ENCODE peak calls at places on chromosome 21, in four cellular contexts. J is H1, L is ovary, R is A549. M is an unnamed sample.

GRCh38 chr21:45074048-45074817 is at the start of gene ADARB1:
- DNase-seq in L (peak), J (no peak), R (peak), M (peak)

GRCh38 chr21:24375201-24375600 is 1232.1 kb downstream of the MRPL39 start:
- DNase-seq in R (no peak), J (no peak), L (no peak), M (peak)

GRCh38 chr21:27201197-27201596 is 234.3 kb upstream of the ADAMTS5 start:
- DNase-seq in J (no peak), L (no peak), R (no peak), M (no peak)

GRCh38 chr21:28523367-28523766 is 469.3 kb downstream of the LTN1 start:
- DNase-seq in L (no peak), J (no peak), R (no peak), M (no peak)

GRCh38 chr21:44919913-44920693 is 596 bp downstream of the ITGB2 start:
- DNase-seq in J (no peak), R (no peak), L (no peak), M (no peak)

GRCh38 chr21:45963225-45963555 is 18.4 kb upstream of the COL6A1 start:
- DNase-seq in R (no peak), J (no peak), L (no peak), M (no peak)

GRCh38 chr21:30561264-30561895 is at the start of gene KRTAP19-7:
- DNase-seq in R (no peak), J (no peak), L (no peak), M (no peak)

GRCh38 chr21:44953628-44954021 is 13.8 kb downstream of the SLX9 start:
- DNase-seq in L (no peak), R (no peak), J (no peak), M (no peak)

GRCh38 chr21:20315044-20315443 is 683.2 kb upstream of the NCAM2 start:
- DNase-seq in R (no peak), J (no peak), L (no peak), M (no peak)

GRCh38 chr21:46424621-46425020 is 34.1 kb upstream of the DIP2A start:
- DNase-seq in L (no peak), J (no peak), R (no peak), M (no peak)

GRCh38 chr21:31132574-31133242 is 94.4 kb upstream of the KRTAP19-8 start:
- DNase-seq in J (no peak), L (no peak), R (no peak), M (no peak)

GRCh38 chr21:45990741-45991605 is 9.4 kb downstream of the COL6A1 start:
- DNase-seq in L (peak), J (no peak), R (no peak), M (no peak)

GRCh38 chr21:31444061-31444460 is 100.0 kb upstream of the TIAM1 start:
- DNase-seq in L (no peak), J (no peak), R (no peak), M (no peak)

GRCh38 chr21:31604591-31605190 is 54.8 kb upstream of the SOD1 start:
- DNase-seq in L (peak), R (peak), J (peak), M (peak)

GRCh38 chr21:35051287-35051818 is 2.3 kb upstream of the RUNX1 start:
- DNase-seq in R (peak), J (peak), L (peak), M (peak)

GRCh38 chr21:35050348-35051286 is 1.5 kb upstream of the RUNX1 start:
- DNase-seq in R (no peak), J (no peak), L (no peak), M (peak)

GRCh38 chr21:35046880-35047229 is 2.2 kb downstream of the RUNX1 start:
- DNase-seq in J (no peak), R (no peak), L (no peak), M (no peak)

GRCh38 chr21:35048183-35048601 is 910 bp downstream of the RUNX1 start:
- DNase-seq in L (no peak), R (no peak), J (no peak), M (peak)

GRCh38 chr21:35048706-35049617 is at the start of gene RUNX1:
- DNase-seq in R (no peak), L (no peak), J (no peak), M (peak)
- TF ChIP-seq POLR2A in R (no peak), L (no peak), J (no peak), M (peak)

GRCh38 chr21:43787180-43787533 is 2.2 kb upstream of the RRP1 start:
- DNase-seq in L (no peak), J (no peak), R (no peak), M (peak)

GRCh38 chr21:43790053-43790524 is 712 bp downstream of the RRP1 start:
- DNase-seq in L (no peak), R (no peak), J (no peak), M (peak)

GRCh38 chr21:43792406-43792805 is 3.0 kb downstream of the RRP1 start:
- DNase-seq in R (no peak), L (no peak), J (no peak), M (no peak)

GRCh38 chr21:43786423-43787179 is 2.8 kb upstream of the RRP1 start:
- DNase-seq in R (no peak), J (no peak), L (no peak), M (peak)

GRCh38 chr21:43789276-43790052 is at the start of gene RRP1:
- DNase-seq in R (peak), J (peak), L (peak), M (peak)
- TF ChIP-seq POLR2A in R (peak), J (peak), L (peak), M (peak)

GRCh38 chr21:36381841-36382589 is 3.2 kb upstream of the CHAF1B start:
- DNase-seq in J (no peak), R (no peak), L (no peak), M (no peak)

GRCh38 chr21:36379236-36379635 is 6.0 kb upstream of the CHAF1B start:
- DNase-seq in J (no peak), L (no peak), R (no peak), M (peak)

GRCh38 chr21:36375994-36376393 is 9.2 kb upstream of the CHAF1B start:
- DNase-seq in R (no peak), J (no peak), L (no peak), M (no peak)

GRCh38 chr21:36377391-36377842 is 7.8 kb upstream of the CHAF1B start:
- DNase-seq in J (no peak), R (no peak), L (no peak), M (no peak)
- TF ChIP-seq POLR2A in J (no peak), R (no peak), L (no peak), M (no peak)

GRCh38 chr21:39610705-39611104 is 2.0 kb upstream of the B3GALT5 start:
- DNase-seq in J (peak), L (no peak), R (no peak), M (no peak)
- TF ChIP-seq POLR2A in J (peak), L (no peak), R (no peak), M (no peak)

DNA sequence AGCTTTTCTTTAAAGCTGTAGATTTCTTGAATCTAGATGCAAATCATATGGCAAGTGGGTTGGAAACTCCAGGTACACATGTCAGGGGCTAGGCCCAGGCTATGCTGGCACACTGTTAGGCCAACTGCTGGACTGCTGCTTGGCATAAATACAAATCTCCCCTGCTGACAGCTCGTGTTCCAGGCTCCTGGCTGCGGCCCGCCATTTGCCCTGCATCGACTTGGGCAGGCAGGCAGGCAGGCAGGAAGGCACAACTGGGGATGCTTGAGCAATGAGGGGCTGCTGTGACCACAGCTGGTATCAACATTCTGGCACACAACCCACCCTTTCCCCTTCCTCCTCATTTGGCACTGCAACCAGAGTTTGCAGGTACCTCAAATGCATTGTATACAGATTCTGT is 53.2 kb downstream of the SAMSN1 start:
- DNase-seq in L (no peak), R (no peak), J (no peak), M (no peak)
- TF ChIP-seq POLR2A in L (no peak), R (no peak), J (no peak), M (no peak)

GRCh38 chr21:33433425-33434114 is 30.4 kb downstream of the IFNGR2 start:
- DNase-seq in J (no peak), R (no peak), L (no peak), M (no peak)
- TF ChIP-seq POLR2A in J (no peak), R (no peak), L (no peak), M (no peak)

GRCh38 chr21:25586242-25586805 is 21.0 kb downstream of the MRPL39 start:
- DNase-seq in R (no peak), L (no peak), J (no peak), M (no peak)

GRCh38 chr21:25582888-25583287 is 24.4 kb downstream of the MRPL39 start:
- DNase-seq in R (no peak), J (no peak), L (no peak), M (no peak)

GRCh38 chr21:25582164-25582563 is 25.1 kb downstream of the MRPL39 start:
- DNase-seq in J (no peak), R (no peak), L (no peak), M (no peak)

GRCh38 chr21:25584833-25585232 is 22.4 kb downstream of the MRPL39 start:
- DNase-seq in J (no peak), L (no peak), R (no peak), M (no peak)

DNA sequence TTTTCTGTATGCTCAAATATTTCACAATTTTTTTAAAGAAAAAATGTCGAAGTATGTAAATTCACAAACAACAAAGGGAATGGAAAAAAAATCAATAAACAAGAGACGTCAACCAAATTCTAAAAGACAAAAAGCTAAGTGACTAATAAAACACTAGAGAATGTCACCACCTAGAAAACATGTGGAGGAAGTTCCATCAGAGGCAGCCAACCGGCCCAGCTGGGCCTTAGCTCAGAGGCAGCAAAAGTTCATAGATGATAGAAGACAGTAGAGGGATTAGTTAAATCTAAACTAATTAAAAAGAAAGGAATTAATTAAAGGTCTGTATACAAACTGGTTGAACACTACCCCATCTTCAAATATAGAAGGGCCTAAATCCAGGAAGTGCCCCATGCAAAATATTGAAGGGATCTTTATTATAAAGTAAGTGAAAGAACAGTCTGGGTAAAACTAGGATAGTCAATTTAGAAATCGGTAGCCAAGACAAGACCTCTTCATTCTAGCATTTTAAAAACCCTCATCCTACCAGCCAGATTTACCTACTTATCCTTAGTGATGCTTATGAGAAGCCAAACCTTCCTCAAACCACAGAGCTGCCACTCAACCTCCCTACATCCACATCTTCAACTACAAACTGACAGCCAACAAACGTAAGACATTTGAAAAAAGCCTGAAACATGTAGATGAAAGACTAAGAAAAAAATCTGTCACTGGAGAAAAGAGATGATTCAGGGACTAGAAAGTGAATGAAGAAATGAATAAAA is 23.7 kb downstream of the MRPL39 start:
- DNase-seq in R (no peak), J (no peak), L (no peak), M (no peak)
- TF ChIP-seq POLR2A in R (no peak), J (no peak), L (no peak), M (no peak)

GRCh38 chr21:38774152-38774551 is 31.6 kb upstream of the ETS2 start:
- DNase-seq in R (no peak), J (no peak), L (no peak), M (no peak)

GRCh38 chr21:38775733-38776132 is 30.0 kb upstream of the ETS2 start:
- DNase-seq in J (no peak), L (no peak), R (no peak), M (no peak)

GRCh38 chr21:38777015-38777414 is 28.7 kb upstream of the ETS2 start:
- DNase-seq in J (no peak), R (no peak), L (no peak), M (no peak)

GRCh38 chr21:38773108-38774061 is 32.3 kb upstream of the ETS2 start:
- DNase-seq in J (no peak), L (peak), R (peak), M (no peak)

DNA sequence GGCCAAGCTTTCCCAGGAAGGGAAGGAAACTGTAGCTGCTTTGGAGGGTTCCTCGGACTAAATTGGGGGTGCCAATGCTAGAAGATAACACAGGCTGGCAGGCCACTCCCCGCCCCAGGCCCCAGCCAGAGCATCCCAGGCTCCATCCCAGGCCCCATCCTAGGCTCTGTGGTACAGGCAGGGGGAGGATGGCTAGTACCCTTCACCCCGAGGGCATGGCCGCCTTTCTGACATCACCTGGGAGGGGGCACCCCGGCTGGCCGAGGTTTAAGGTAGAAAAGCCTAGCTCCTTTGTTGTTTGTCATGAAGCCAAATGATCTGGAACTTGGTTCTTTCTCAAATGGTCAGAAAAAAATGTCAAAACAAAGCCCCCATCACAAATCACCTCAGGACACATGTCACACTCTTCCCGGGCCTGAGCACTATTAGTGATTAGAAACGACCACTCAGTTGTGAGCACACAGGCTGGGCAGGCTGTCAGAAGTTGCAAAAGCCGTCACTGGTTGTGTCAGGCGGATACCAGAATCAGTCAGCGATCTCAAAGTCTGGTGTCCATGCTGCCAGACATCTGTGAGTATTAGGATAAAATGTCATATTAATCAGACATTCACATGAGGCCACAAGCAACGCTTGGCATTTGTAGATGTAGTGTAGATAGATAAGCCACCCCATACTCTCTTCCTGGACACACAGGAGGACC is 31.0 kb upstream of the ETS2 start:
- DNase-seq in J (no peak), R (no peak), L (no peak), M (no peak)
- TF ChIP-seq POLR2A in J (no peak), R (no peak), L (no peak), M (no peak)

DNA sequence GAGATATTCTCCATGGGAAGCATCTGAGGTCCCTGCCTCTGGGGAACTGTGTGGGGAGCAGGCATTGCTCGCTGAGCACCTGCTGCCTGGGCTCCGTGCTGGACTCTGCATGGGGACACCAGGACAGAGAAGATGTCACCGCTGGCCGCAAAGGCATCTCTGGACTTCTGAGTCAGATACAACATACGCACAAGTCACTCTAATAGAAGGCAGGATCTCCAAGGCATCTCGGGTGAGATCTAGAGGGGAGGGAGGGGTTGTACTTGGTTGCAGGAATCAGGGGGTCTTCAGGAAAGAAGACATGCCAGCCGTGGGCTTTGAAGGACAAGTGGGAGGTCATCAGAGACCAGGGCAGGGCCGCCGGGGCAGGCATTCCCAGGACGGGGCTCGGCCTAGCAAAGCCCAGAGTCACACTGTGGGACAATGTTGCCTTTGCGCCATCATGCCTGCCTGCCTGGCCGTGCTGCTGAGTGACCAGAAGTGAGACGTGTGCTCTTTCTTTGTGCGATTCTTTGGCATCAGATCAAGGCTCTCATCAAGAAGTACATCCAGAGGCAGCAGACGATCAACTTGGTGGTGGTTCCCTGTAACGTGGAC is 28.3 kb downstream of the MX2 start:
- DNase-seq in R (no peak), L (no peak), J (no peak), M (no peak)
- TF ChIP-seq POLR2A in R (no peak), L (no peak), J (no peak), M (no peak)